ENCODE peak calls at places on chromosomes 12 and 14, in six cellular contexts. F is GM20000; N is amygdala; Z is activated naive CD8-positive, alpha-beta T cell treated with anti-CD3 and anti-CD28 coated beads for 36 hours; O is ELR; X is T-helper 2 cell. M is an unnamed sample.

GRCh38 chr14:65095633-65096205 is 6.6 kb downstream of the MAX start:
- DNase-seq in F (no peak), N (no peak), Z (no peak), O (no peak), X (no peak), M (peak)

GRCh38 chr12:45483571-45483970 is 245.9 kb upstream of the ARID2 start:
- DNase-seq in O (no peak), Z (no peak), X (no peak), F (no peak), N (no peak), M (no peak)

GRCh38 chr12:100574262-100575074 is 984 bp downstream of the GAS2L3 start:
- DNase-seq in Z (no peak), X (no peak), F (no peak), N (no peak), O (peak), M (no peak)

GRCh38 chr14:56241441-56241840 is 123.2 kb downstream of the PELI2 start:
- DNase-seq in X (no peak), N (no peak), F (no peak), O (peak), Z (no peak), M (peak)

GRCh38 chr14:50222061-50222613 is 9.2 kb downstream of the SOS2 start:
- DNase-seq in Z (no peak), F (no peak), N (no peak), X (no peak), O (peak), M (peak)

GRCh38 chr12:2052861-2053674 is at the start of gene CACNA1C:
- DNase-seq in F (peak), Z (peak), N (no peak), O (peak), X (no peak), M (peak)

GRCh38 chr14:98578204-98578603 is 693.8 kb downstream of the BCL11B start:
- DNase-seq in X (no peak), F (no peak), O (peak), N (no peak), Z (no peak), M (peak)

GRCh38 chr14:23008836-23009235 is 1.1 kb downstream of the C14orf93 start:
- DNase-seq in Z (no peak), F (no peak), O (peak), N (no peak), X (no peak), M (no peak)

GRCh38 chr14:32469388-32470160 is 140.5 kb downstream of the AKAP6 start:
- DNase-seq in F (peak), N (no peak), X (no peak), Z (no peak), O (peak), M (peak)

GRCh38 chr12:4134833-4135597 is 138.5 kb upstream of the CCND2 start:
- DNase-seq in X (no peak), O (no peak), Z (no peak), N (no peak), F (no peak), M (no peak)

GRCh38 chr12:132253698-132254480 is 75.5 kb downstream of the GALNT9 start:
- DNase-seq in O (peak), N (no peak), F (no peak), Z (no peak), X (no peak), M (no peak)

GRCh38 chr12:106893451-106893850 is 62.3 kb upstream of the TMEM263 start:
- DNase-seq in Z (no peak), X (no peak), O (peak), N (no peak), F (no peak), M (no peak)

GRCh38 chr14:81400852-81401251 is 728 bp upstream of the STON2 start:
- DNase-seq in F (no peak), Z (no peak), N (no peak), X (no peak), O (peak), M (peak)

GRCh38 chr12:51901881-51902280 is 5.4 kb upstream of the ACVRL1 start:
- DNase-seq in O (no peak), X (no peak), Z (no peak), N (no peak), F (no peak), M (no peak)

GRCh38 chr12:56157201-56158028 is 744 bp upstream of the MYL6 start:
- DNase-seq in X (peak), Z (peak), F (peak), N (peak), O (peak), M (peak)

GRCh38 chr14:21023817-21024667 is 819 bp downstream of the NDRG2 start:
- DNase-seq in Z (no peak), F (no peak), X (no peak), N (no peak), O (no peak), M (no peak)

GRCh38 chr12:121800694-121801600 is 2.9 kb upstream of the SETD1B start:
- DNase-seq in N (peak), Z (peak), X (peak), F (peak), O (peak), M (peak)

GRCh38 chr14:91372680-91373495 is 44.7 kb downstream of the CCDC88C start:
- DNase-seq in N (no peak), O (no peak), Z (peak), F (no peak), X (peak), M (no peak)

GRCh38 chr12:119758695-119759094 is 90.8 kb downstream of the PRKAB1 start:
- DNase-seq in X (no peak), F (no peak), N (no peak), O (no peak), Z (no peak), M (no peak)

GRCh38 chr12:2163172-2163927 is 110.6 kb downstream of the CACNA1C start:
- DNase-seq in Z (no peak), F (no peak), O (no peak), X (no peak), N (no peak), M (peak)

GRCh38 chr14:38290601-38291190 is 34.8 kb upstream of the CLEC14A start:
- DNase-seq in N (no peak), Z (no peak), F (no peak), X (no peak), O (peak), M (peak)

GRCh38 chr12:75208851-75209781 is 523 bp downstream of the KCNC2 start:
- DNase-seq in X (no peak), F (peak), N (no peak), Z (peak), O (peak), M (peak)

GRCh38 chr14:34069854-34070582 is 119.1 kb upstream of the EGLN3 start:
- DNase-seq in O (no peak), F (no peak), Z (no peak), X (no peak), N (no peak), M (no peak)

GRCh38 chr14:38138581-38139138 is 69.0 kb upstream of the SSTR1 start:
- DNase-seq in F (no peak), O (peak), N (no peak), Z (no peak), X (no peak), M (no peak)

GRCh38 chr12:126212827-126213226 is 1147.6 kb downstream of the AACS start:
- DNase-seq in O (no peak), N (no peak), F (no peak), Z (no peak), X (no peak), M (no peak)

GRCh38 chr12:90390947-90391346 is 564.0 kb downstream of the CCER1 start:
- DNase-seq in N (no peak), Z (no peak), X (no peak), O (no peak), F (no peak), M (no peak)

GRCh38 chr12:28780096-28780495 is 369.0 kb upstream of the FAR2 start:
- DNase-seq in Z (no peak), F (no peak), X (no peak), O (peak), N (no peak), M (peak)

GRCh38 chr14:52835122-52835903 is 43.9 kb upstream of the GNPNAT1 start:
- DNase-seq in O (peak), N (no peak), X (no peak), F (no peak), Z (no peak), M (peak)

GRCh38 chr12:30457621-30458289 is 237.9 kb downstream of the IPO8 start:
- DNase-seq in O (peak), Z (no peak), N (no peak), F (no peak), X (no peak), M (peak)

GRCh38 chr12:117367006-117367638 is 5.7 kb upstream of the NOS1 start:
- DNase-seq in N (peak), F (peak), X (no peak), Z (peak), O (peak), M (peak)

GRCh38 chr12:122834229-122834920 is 882 bp upstream of the HIP1R start:
- DNase-seq in F (peak), N (no peak), X (no peak), Z (no peak), O (peak), M (no peak)

GRCh38 chr12:27498761-27499160 is 25.2 kb upstream of the PPFIBP1 start:
- DNase-seq in F (no peak), X (no peak), N (no peak), O (no peak), Z (no peak), M (peak)

GRCh38 chr14:104820669-104821228 is 19.8 kb downstream of the ZBTB42 start:
- DNase-seq in N (no peak), Z (no peak), F (no peak), O (no peak), X (no peak), M (peak)